ENCODE peak calls at places on chromosomes 3 and 15, in seven cellular contexts. K, J, X, Q, D, O and L are unnamed samples.

GRCh38 chr15:47565986-47566385 is 151.3 kb upstream of the SEMA6D start:
- DNase-seq in K (no peak), J (no peak), X (no peak), Q (no peak), D (no peak), O (no peak), L (no peak)

GRCh38 chr3:75180235-75180944 is 483.7 kb upstream of the FRG2C start:
- DNase-seq in K (no peak), J (no peak), X (no peak), Q (no peak), D (no peak), O (no peak), L (peak; percentile 2)

GRCh38 chr3:16147226-16147625 is 27.3 kb upstream of the GALNT15 start:
- DNase-seq in K (no peak), J (no peak), X (no peak), Q (no peak), D (no peak), O (no peak), L (no peak)

GRCh38 chr3:120470870-120471269 is 20.1 kb upstream of the FSTL1 start:
- DNase-seq in K (no peak), J (no peak), X (no peak), Q (no peak), D (no peak), O (no peak), L (no peak)

GRCh38 chr3:114093001-114093350 is 36.4 kb downstream of the QTRT2 start:
- DNase-seq in K (no peak), J (no peak), X (no peak), Q (no peak), D (no peak), O (no peak), L (no peak)

GRCh38 chr3:169041677-169042171 is 621.8 kb downstream of the MECOM start:
- DNase-seq in K (no peak), J (peak; percentile 15), X (peak; percentile 87), Q (no peak), D (peak; percentile 19), O (peak; percentile 3), L (peak; percentile 12)

GRCh38 chr3:87233805-87234204 is 6.7 kb downstream of the CHMP2B start:
- DNase-seq in K (no peak), J (no peak), X (no peak), Q (no peak), D (no peak), O (no peak), L (no peak)

GRCh38 chr3:53495091-53495517 is 693 bp downstream of the CACNA1D start:
- DNase-seq in K (no peak), J (no peak), X (no peak), Q (peak; percentile 35), D (no peak), O (peak; percentile 73), L (no peak)

GRCh38 chr15:89766357-89767311 is 9.5 kb upstream of the MESP2 start:
- DNase-seq in K (no peak), J (no peak), X (no peak), Q (no peak), D (no peak), O (no peak), L (no peak)

GRCh38 chr15:48644827-48645557 is 517 bp downstream of the FBN1 start:
- DNase-seq in K (no peak), J (peak; percentile 13), X (no peak), Q (peak; percentile 66), D (no peak), O (peak; percentile 85), L (no peak)

GRCh38 chr3:15099364-15100098 is 583 bp upstream of the RBSN start:
- DNase-seq in K (no peak), J (no peak), X (no peak), Q (no peak), D (no peak), O (peak; percentile 47), L (no peak)

GRCh38 chr15:70264014-70264492 is 166.3 kb upstream of the TLE3 start:
- DNase-seq in K (no peak), J (no peak), X (peak; percentile 30), Q (no peak), D (no peak), O (peak; percentile 78), L (peak; percentile 85)

GRCh38 chr15:32717290-32718081 is at the start of gene GREM1:
- DNase-seq in K (no peak), J (no peak), X (no peak), Q (peak; percentile 68), D (no peak), O (peak; percentile 67), L (no peak)

GRCh38 chr3:42292009-42292408 is 26.0 kb upstream of the CCK start:
- DNase-seq in K (no peak), J (no peak), X (no peak), Q (no peak), D (no peak), O (no peak), L (no peak)

GRCh38 chr3:195580733-195581443 is 2.9 kb downstream of the APOD start:
- DNase-seq in K (no peak), J (no peak), X (no peak), Q (no peak), D (no peak), O (no peak), L (no peak)

GRCh38 chr15:42138411-42138810 is 18.0 kb downstream of the PLA2G4F start:
- DNase-seq in K (no peak), J (no peak), X (no peak), Q (no peak), D (no peak), O (no peak), L (no peak)

GRCh38 chr3:188605231-188605630 is 451.3 kb downstream of the LPP start:
- DNase-seq in K (no peak), J (no peak), X (no peak), Q (no peak), D (no peak), O (no peak), L (no peak)

DNA sequence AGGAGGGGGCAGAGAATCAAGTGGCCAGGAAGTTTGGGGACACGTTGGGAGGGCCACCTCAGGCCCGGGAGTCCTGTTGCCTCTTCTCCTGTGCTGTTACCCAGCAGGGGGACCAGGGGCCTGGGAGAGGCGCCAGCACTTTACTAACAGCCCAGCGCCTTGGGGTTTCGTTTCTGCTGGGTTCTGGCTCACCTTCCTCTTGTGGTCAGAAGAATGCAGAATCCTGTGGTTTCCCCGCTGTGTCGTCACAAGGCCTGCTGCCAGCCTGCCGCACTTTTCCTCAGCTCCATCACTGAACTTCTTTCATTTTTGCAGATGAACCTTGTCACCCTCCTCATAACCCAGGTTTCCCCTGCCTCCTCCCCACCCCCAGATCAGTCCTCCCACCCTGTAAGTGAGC is 67.7 kb downstream of the SLC30A4 start:
- DNase-seq in K (no peak), J (peak; percentile 59), X (no peak), Q (no peak), D (peak; percentile 73), O (no peak), L (peak; percentile 92)
- TF ChIP-seq MAX in K (no peak), J (no peak), X (no peak), Q (no peak), D (no peak), O (no peak), L (peak; percentile 42)

GRCh38 chr3:156483961-156484787 is 70.7 kb downstream of the SSR3 start:
- DNase-seq in K (no peak), J (no peak), X (peak; percentile 82), Q (no peak), D (peak; percentile 8), O (no peak), L (peak; percentile 74)
- TF ChIP-seq MAX in K (no peak), J (no peak), X (no peak), Q (no peak), D (no peak), O (peak; percentile 60), L (no peak)

DNA sequence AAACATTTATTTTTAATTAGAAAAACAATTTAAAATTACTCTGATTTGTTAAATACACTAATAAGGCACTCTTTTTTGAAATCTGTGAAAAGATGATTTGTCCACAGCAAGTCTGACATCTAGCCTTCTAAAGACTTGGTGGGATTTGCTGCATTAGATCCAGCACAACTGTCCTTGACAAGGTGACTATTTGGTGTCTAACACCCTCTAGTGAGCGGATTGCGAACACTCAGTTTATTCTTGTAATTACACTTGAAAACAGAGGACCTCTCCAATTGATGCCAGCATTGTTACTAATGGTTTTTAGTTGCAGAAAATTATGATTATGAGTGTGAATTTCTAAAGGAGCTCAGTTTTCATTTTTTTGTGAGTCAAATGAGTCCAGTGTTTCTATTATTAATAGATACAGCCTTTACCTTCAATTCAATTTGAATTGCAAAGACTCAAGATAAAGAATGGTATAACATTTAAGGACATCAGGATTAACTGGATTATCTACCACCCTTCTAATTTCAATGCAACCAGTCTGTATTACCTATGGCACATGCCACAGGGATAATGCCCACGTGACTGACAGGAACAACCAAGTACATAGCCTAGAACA is 29.7 kb upstream of the STRIT1 start:
- DNase-seq in K (peak; percentile 54), J (peak; percentile 53), X (peak; percentile 86), Q (peak; percentile 27), D (peak; percentile 68), O (peak; percentile 61), L (peak; percentile 72)
- TF ChIP-seq MAX in K (no peak), J (no peak), X (no peak), Q (no peak), D (no peak), O (no peak), L (no peak)

GRCh38 chr3:73431136-73431933 is 193.4 kb downstream of the PDZRN3 start:
- DNase-seq in K (no peak), J (no peak), X (no peak), Q (no peak), D (no peak), O (peak; percentile 54), L (no peak)
- TF ChIP-seq MAX in K (no peak), J (no peak), X (no peak), Q (no peak), D (no peak), O (no peak), L (no peak)

DNA sequence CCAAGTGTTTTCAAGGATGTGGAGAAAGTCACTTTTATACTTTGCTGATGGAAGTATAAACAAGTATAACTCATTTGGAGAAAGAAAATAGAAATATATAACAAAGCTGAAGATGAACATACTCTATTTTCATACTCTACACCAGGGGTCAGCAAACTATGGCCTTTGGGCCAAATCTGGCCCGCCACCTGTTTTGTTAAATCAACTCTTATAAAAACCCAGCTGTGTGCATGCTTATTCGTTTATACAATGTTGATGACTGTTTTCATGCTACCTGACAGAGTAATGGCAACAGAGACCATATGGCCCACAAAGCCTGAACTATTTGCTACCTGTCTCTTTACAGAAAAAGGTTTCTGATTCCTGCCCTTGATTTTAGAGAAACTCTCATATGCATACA is 124.0 kb downstream of the NR1D2 start:
- DNase-seq in K (no peak), J (no peak), X (no peak), Q (no peak), D (no peak), O (no peak), L (no peak)
- TF ChIP-seq MAX in K (no peak), J (no peak), X (no peak), Q (no peak), D (no peak), O (no peak), L (no peak)

DNA sequence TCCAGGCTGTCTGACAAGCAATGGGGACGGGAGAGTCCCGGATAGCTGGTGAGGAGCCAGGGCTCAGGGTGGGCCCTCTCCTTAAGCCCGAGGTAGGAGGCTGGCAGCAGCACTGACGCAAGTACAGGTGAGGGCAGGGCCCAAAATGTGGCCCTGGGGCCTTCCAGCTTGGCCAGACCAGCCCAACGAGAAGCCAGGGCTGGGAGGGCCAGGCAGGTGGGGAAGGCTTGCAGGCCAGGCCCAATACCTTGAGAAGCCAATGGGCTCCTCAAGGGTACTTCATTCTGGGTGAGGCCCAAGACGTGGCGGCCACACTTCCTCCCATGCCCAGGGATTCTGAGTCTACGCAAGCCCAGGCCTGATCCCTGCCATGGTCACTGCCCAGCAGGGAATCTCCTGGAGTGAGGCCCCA is 37.2 kb downstream of the AMOTL2 start:
- DNase-seq in K (no peak), J (no peak), X (no peak), Q (no peak), D (no peak), O (no peak), L (no peak)
- TF ChIP-seq MAX in K (no peak), J (no peak), X (no peak), Q (no peak), D (no peak), O (no peak), L (no peak)